ENCODE peak calls at places on chromosomes 11 and 22, in seven cellular contexts. X is astrocyte, B is neuronal stem cell, Z is IMR-90, H is HepG2, U is mesenchymal stem cell, Q is mesendoderm. C is an unnamed sample.

GRCh38 chr11:30107899-30108298 is 91.1 kb upstream of the KCNA4 start:
- DNase-seq in U (no peak), H (no peak), B (no peak), Z (peak), X (peak), Q (peak), C (peak)

GRCh38 chr22:50201191-50202129 is 649 bp downstream of the SELENOO start:
- DNase-seq in X (no peak), H (peak), Q (no peak), Z (no peak), B (no peak), U (no peak), C (no peak)

GRCh38 chr11:42237701-42238235 is 778.3 kb upstream of the LRRC4C start:
- DNase-seq in Z (no peak), U (no peak), Q (no peak), H (no peak), B (no peak), X (peak), C (peak)

GRCh38 chr11:3855808-3856491 is 486 bp downstream of the STIM1 start:
- DNase-seq in U (peak), B (no peak), Q (peak), X (no peak), Z (no peak), H (no peak), C (peak)

GRCh38 chr11:34243620-34244493 is 114.0 kb downstream of the ABTB2 start:
- DNase-seq in X (peak), Z (peak), Q (peak), B (no peak), H (no peak), U (peak), C (peak)

GRCh38 chr11:75603791-75604736 is 42.0 kb downstream of the SERPINH1 start:
- DNase-seq in Z (peak), H (no peak), B (no peak), X (peak), U (peak), Q (no peak), C (peak)

GRCh38 chr11:1304376-1304775 is 5.1 kb downstream of the TOLLIP start:
- DNase-seq in Z (no peak), H (peak), Q (no peak), B (no peak), X (no peak), U (no peak), C (no peak)

GRCh38 chr22:38724926-38725571 is 19.3 kb downstream of the GTPBP1 start:
- DNase-seq in B (no peak), U (peak), X (no peak), Q (peak), Z (peak), H (peak), C (peak)

GRCh38 chr22:20552450-20552894 is 45.1 kb downstream of the MED15 start:
- DNase-seq in X (no peak), H (peak), Z (peak), Q (no peak), U (peak), B (no peak), C (no peak)

GRCh38 chr22:32717337-32718240 is 83.9 kb upstream of the TIMP3 start:
- DNase-seq in Z (peak), H (no peak), U (peak), B (no peak), X (peak), Q (no peak), C (no peak)

GRCh38 chr11:124762624-124763155 is 600 bp upstream of the ESAM start:
- DNase-seq in Z (no peak), B (no peak), Q (no peak), U (no peak), X (no peak), H (no peak), C (no peak)
- H3K9ac ChIP-seq in Z (no peak), B (peak), Q (peak), U (peak), X (peak), H (peak), C (no peak)

GRCh38 chr22:37411655-37412054 is 15.6 kb downstream of the ELFN2 start:
- DNase-seq in B (no peak), H (no peak), Z (no peak), Q (no peak), X (no peak), U (no peak), C (no peak)

GRCh38 chr22:37406836-37407235 is 20.4 kb downstream of the ELFN2 start:
- DNase-seq in H (no peak), Z (no peak), X (no peak), U (no peak), B (no peak), Q (no peak), C (no peak)

GRCh38 chr22:37409031-37409430 is 18.2 kb downstream of the ELFN2 start:
- DNase-seq in B (no peak), Q (no peak), U (no peak), X (no peak), H (no peak), Z (no peak), C (no peak)

GRCh38 chr22:37410174-37411055 is 16.9 kb downstream of the ELFN2 start:
- DNase-seq in Q (no peak), U (no peak), Z (no peak), H (no peak), X (no peak), B (no peak), C (no peak)

DNA sequence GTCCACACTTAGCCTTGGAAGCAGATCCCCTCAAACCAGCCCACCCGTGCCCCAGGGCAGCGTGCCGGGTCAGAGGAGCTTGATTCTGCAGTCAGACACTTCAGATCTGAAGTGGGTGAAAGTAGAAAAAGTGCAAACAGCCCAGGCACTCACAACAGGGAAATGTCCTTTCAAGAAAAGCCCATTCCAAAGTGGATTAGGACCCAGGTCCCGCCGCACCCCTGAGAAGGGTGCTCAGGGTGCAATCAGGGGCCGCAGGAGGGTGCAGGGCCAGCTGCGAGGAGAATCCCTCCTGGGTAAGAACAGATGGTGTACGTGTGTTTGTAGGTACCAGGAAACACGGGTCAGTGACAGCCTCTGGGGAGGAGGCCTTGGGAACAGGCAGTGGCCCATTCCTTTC is 17.7 kb downstream of the ELFN2 start:
- DNase-seq in Z (no peak), B (no peak), Q (no peak), U (no peak), H (no peak), X (no peak), C (no peak)
- H3K27ac ChIP-seq in Z (no peak), B (no peak), Q (no peak), U (no peak), H (no peak), X (no peak), C (no peak)

GRCh38 chr11:128629516-128630106 is 42.3 kb upstream of the ETS1 start:
- DNase-seq in Z (peak), H (no peak), X (no peak), Q (peak), U (no peak), B (no peak), C (no peak)
- H3K9ac ChIP-seq in Z (no peak), H (no peak), X (no peak), Q (no peak), U (peak), B (no peak), C (no peak)

GRCh38 chr11:68116892-68117435 is 4.2 kb downstream of the CHKA start:
- DNase-seq in U (no peak), B (no peak), H (no peak), Z (no peak), X (no peak), Q (no peak), C (no peak)
- H3K27ac ChIP-seq in U (no peak), B (no peak), H (peak), Z (no peak), X (no peak), Q (no peak), C (no peak)